ENCODE peak calls at places on chromosomes 13 and 19, in ten cellular contexts. One of them, this sample, is unnamed.

GRCh38 chr13:20993661-20994440 is 67.5 kb downstream of the LATS2 start:
- DNase-seq in stomach: no peak
- DNase-seq in cardiac muscle cell: no peak
- DNase-seq in effector memory CD4-positive, alpha-beta T cell: no peak
- DNase-seq in CD8-positive, alpha-beta memory T cell: no peak
- DNase-seq in CD8-positive, alpha-beta T cell: no peak
- DNase-seq in SK-N-SH: no peak
- DNase-seq in endothelial cell of umbilical vein: no peak
- DNase-seq in gastrocnemius medialis: peak; percentile 82
- DNase-seq in trophoblast cell: no peak
- DNase-seq in this sample: no peak

GRCh38 chr13:76512676-76513277 is 373.4 kb downstream of the KCTD12 start:
- DNase-seq in endothelial cell of umbilical vein: peak; percentile 98
- DNase-seq in trophoblast cell: no peak
- DNase-seq in SK-N-SH: peak; percentile 11
- DNase-seq in cardiac muscle cell: no peak
- DNase-seq in CD8-positive, alpha-beta T cell: no peak
- DNase-seq in CD8-positive, alpha-beta memory T cell: no peak
- DNase-seq in gastrocnemius medialis: no peak
- DNase-seq in stomach: no peak
- DNase-seq in effector memory CD4-positive, alpha-beta T cell: no peak
- DNase-seq in this sample: no peak

GRCh38 chr13:44211286-44211685 is 162.3 kb upstream of the SERP2 start:
- DNase-seq in trophoblast cell: no peak
- DNase-seq in SK-N-SH: no peak
- DNase-seq in stomach: no peak
- DNase-seq in gastrocnemius medialis: no peak
- DNase-seq in endothelial cell of umbilical vein: no peak
- DNase-seq in cardiac muscle cell: no peak
- DNase-seq in CD8-positive, alpha-beta memory T cell: no peak
- DNase-seq in effector memory CD4-positive, alpha-beta T cell: no peak
- DNase-seq in CD8-positive, alpha-beta T cell: no peak
- DNase-seq in this sample: no peak

GRCh38 chr19:3573162-3573857 is 566 bp downstream of the HMG20B start:
- DNase-seq in SK-N-SH: no peak
- DNase-seq in trophoblast cell: peak; percentile 46
- DNase-seq in stomach: peak; percentile 33
- DNase-seq in gastrocnemius medialis: no peak
- DNase-seq in effector memory CD4-positive, alpha-beta T cell: no peak
- DNase-seq in cardiac muscle cell: peak; percentile 46
- DNase-seq in CD8-positive, alpha-beta T cell: no peak
- DNase-seq in CD8-positive, alpha-beta memory T cell: no peak
- DNase-seq in endothelial cell of umbilical vein: no peak
- DNase-seq in this sample: no peak

GRCh38 chr19:42197375-42197817 is 20.1 kb downstream of the DEDD2 start:
- DNase-seq in stomach: no peak
- DNase-seq in cardiac muscle cell: no peak
- DNase-seq in gastrocnemius medialis: no peak
- DNase-seq in CD8-positive, alpha-beta T cell: no peak
- DNase-seq in SK-N-SH: no peak
- DNase-seq in endothelial cell of umbilical vein: no peak
- DNase-seq in CD8-positive, alpha-beta memory T cell: no peak
- DNase-seq in effector memory CD4-positive, alpha-beta T cell: no peak
- DNase-seq in trophoblast cell: no peak
- DNase-seq in this sample: no peak

GRCh38 chr19:56348289-56348877 is 33.7 kb upstream of the ZSCAN5A start:
- DNase-seq in CD8-positive, alpha-beta memory T cell: no peak
- DNase-seq in cardiac muscle cell: no peak
- DNase-seq in CD8-positive, alpha-beta T cell: no peak
- DNase-seq in trophoblast cell: peak; percentile 33
- DNase-seq in endothelial cell of umbilical vein: peak; percentile 6
- DNase-seq in effector memory CD4-positive, alpha-beta T cell: no peak
- DNase-seq in gastrocnemius medialis: no peak
- DNase-seq in SK-N-SH: peak; percentile 24
- DNase-seq in stomach: no peak
- DNase-seq in this sample: no peak

GRCh38 chr19:57656346-57656745 is 12.4 kb upstream of the ZSCAN4 start:
- DNase-seq in CD8-positive, alpha-beta T cell: no peak
- DNase-seq in CD8-positive, alpha-beta memory T cell: no peak
- DNase-seq in stomach: no peak
- DNase-seq in effector memory CD4-positive, alpha-beta T cell: no peak
- DNase-seq in trophoblast cell: peak; percentile 98
- DNase-seq in endothelial cell of umbilical vein: no peak
- DNase-seq in SK-N-SH: no peak
- DNase-seq in gastrocnemius medialis: no peak
- DNase-seq in cardiac muscle cell: no peak
- DNase-seq in this sample: no peak

GRCh38 chr19:27896091-27896490 is 1316.9 kb downstream of the UQCRFS1 start:
- DNase-seq in CD8-positive, alpha-beta memory T cell: no peak
- DNase-seq in trophoblast cell: no peak
- DNase-seq in effector memory CD4-positive, alpha-beta T cell: no peak
- DNase-seq in SK-N-SH: no peak
- DNase-seq in cardiac muscle cell: no peak
- DNase-seq in endothelial cell of umbilical vein: no peak
- DNase-seq in CD8-positive, alpha-beta T cell: no peak
- DNase-seq in stomach: no peak
- DNase-seq in gastrocnemius medialis: no peak
- DNase-seq in this sample: no peak

GRCh38 chr13:111153279-111153976 is 38.3 kb downstream of the ARHGEF7 start:
- DNase-seq in gastrocnemius medialis: peak; percentile 84
- DNase-seq in trophoblast cell: peak; percentile 92
- DNase-seq in CD8-positive, alpha-beta memory T cell: peak; percentile 87
- DNase-seq in endothelial cell of umbilical vein: peak; percentile 96
- DNase-seq in stomach: peak; percentile 92
- DNase-seq in SK-N-SH: peak; percentile 98
- DNase-seq in cardiac muscle cell: peak; percentile 93
- DNase-seq in effector memory CD4-positive, alpha-beta T cell: peak; percentile 88
- DNase-seq in CD8-positive, alpha-beta T cell: peak; percentile 94
- DNase-seq in this sample: peak; percentile 92

GRCh38 chr13:111158136-111158805 is 43.2 kb downstream of the ARHGEF7 start:
- DNase-seq in CD8-positive, alpha-beta memory T cell: no peak
- DNase-seq in SK-N-SH: no peak
- DNase-seq in cardiac muscle cell: no peak
- DNase-seq in stomach: no peak
- DNase-seq in trophoblast cell: peak; percentile 25
- DNase-seq in gastrocnemius medialis: no peak
- DNase-seq in CD8-positive, alpha-beta T cell: no peak
- DNase-seq in endothelial cell of umbilical vein: no peak
- DNase-seq in effector memory CD4-positive, alpha-beta T cell: no peak
- DNase-seq in this sample: no peak

GRCh38 chr13:111152836-111153235 is 37.7 kb downstream of the ARHGEF7 start:
- DNase-seq in SK-N-SH: peak; percentile 44
- DNase-seq in trophoblast cell: peak; percentile 10
- DNase-seq in cardiac muscle cell: peak; percentile 12
- DNase-seq in CD8-positive, alpha-beta memory T cell: no peak
- DNase-seq in CD8-positive, alpha-beta T cell: no peak
- DNase-seq in effector memory CD4-positive, alpha-beta T cell: no peak
- DNase-seq in endothelial cell of umbilical vein: no peak
- DNase-seq in gastrocnemius medialis: no peak
- DNase-seq in stomach: no peak
- DNase-seq in this sample: no peak

GRCh38 chr13:111156421-111156820 is 41.3 kb downstream of the ARHGEF7 start:
- DNase-seq in CD8-positive, alpha-beta memory T cell: no peak
- DNase-seq in endothelial cell of umbilical vein: no peak
- DNase-seq in stomach: no peak
- DNase-seq in trophoblast cell: peak; percentile 55
- DNase-seq in effector memory CD4-positive, alpha-beta T cell: no peak
- DNase-seq in SK-N-SH: no peak
- DNase-seq in gastrocnemius medialis: no peak
- DNase-seq in cardiac muscle cell: no peak
- DNase-seq in CD8-positive, alpha-beta T cell: no peak
- DNase-seq in this sample: no peak

DNA sequence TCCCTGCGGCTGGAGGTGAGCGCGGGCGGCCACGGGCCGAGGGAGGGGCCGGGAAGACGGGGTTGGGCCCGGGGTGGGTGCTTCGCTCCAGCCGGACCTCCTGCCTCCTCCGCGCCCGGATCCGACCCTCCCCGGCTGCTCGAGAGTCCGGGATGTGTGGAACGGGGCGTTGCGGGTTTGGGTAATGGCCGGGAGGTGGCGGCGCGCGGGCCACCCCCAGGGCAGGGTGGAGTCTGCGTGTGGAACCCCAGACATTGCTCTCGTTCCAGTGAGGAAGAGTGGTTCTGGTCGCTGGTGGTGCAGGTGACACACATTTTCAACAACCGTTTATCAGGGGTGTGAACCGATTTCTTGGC is 38.8 kb downstream of the ARHGEF7 start:
- DNase-seq in cardiac muscle cell: no peak
- DNase-seq in SK-N-SH: no peak
- DNase-seq in CD8-positive, alpha-beta T cell: peak; percentile 60
- DNase-seq in gastrocnemius medialis: peak; percentile 26
- DNase-seq in stomach: no peak
- DNase-seq in CD8-positive, alpha-beta memory T cell: no peak
- DNase-seq in effector memory CD4-positive, alpha-beta T cell: peak; percentile 47
- DNase-seq in endothelial cell of umbilical vein: no peak
- DNase-seq in trophoblast cell: peak; percentile 78
- DNase-seq in this sample: peak; percentile 59
- H3K27ac ChIP-seq in cardiac muscle cell: peak overlapping the region; percentile 99
- H3K27ac ChIP-seq in SK-N-SH: peak overlapping the region; percentile 91
- H3K27ac ChIP-seq in CD8-positive, alpha-beta T cell: peak overlapping the region; percentile 75
- H3K27ac ChIP-seq in gastrocnemius medialis: peak overlapping the region; percentile 98
- H3K27ac ChIP-seq in stomach: peak overlapping the region; percentile 97
- H3K27ac ChIP-seq in CD8-positive, alpha-beta memory T cell: peak overlapping the region; percentile 72
- H3K27ac ChIP-seq in effector memory CD4-positive, alpha-beta T cell: peak overlapping the region; percentile 81
- H3K27ac ChIP-seq in endothelial cell of umbilical vein: peak overlapping the region; percentile 71
- H3K27ac ChIP-seq in trophoblast cell: peak overlapping the region; percentile 97
- H3K27ac ChIP-seq in this sample: peak overlapping the region; percentile 97

GRCh38 chr19:18676692-18677091 is 6.8 kb upstream of the CRTC1 start:
- DNase-seq in CD8-positive, alpha-beta T cell: no peak
- DNase-seq in effector memory CD4-positive, alpha-beta T cell: no peak
- DNase-seq in CD8-positive, alpha-beta memory T cell: no peak
- DNase-seq in cardiac muscle cell: no peak
- DNase-seq in trophoblast cell: no peak
- DNase-seq in endothelial cell of umbilical vein: no peak
- DNase-seq in SK-N-SH: no peak
- DNase-seq in gastrocnemius medialis: no peak
- DNase-seq in stomach: no peak
- DNase-seq in this sample: no peak

GRCh38 chr19:18677156-18677555 is 6.3 kb upstream of the CRTC1 start:
- DNase-seq in effector memory CD4-positive, alpha-beta T cell: no peak
- DNase-seq in stomach: no peak
- DNase-seq in CD8-positive, alpha-beta T cell: no peak
- DNase-seq in CD8-positive, alpha-beta memory T cell: no peak
- DNase-seq in trophoblast cell: no peak
- DNase-seq in SK-N-SH: no peak
- DNase-seq in endothelial cell of umbilical vein: no peak
- DNase-seq in cardiac muscle cell: no peak
- DNase-seq in gastrocnemius medialis: no peak
- DNase-seq in this sample: no peak

GRCh38 chr19:18672606-18673337 is 10.7 kb upstream of the CRTC1 start:
- DNase-seq in endothelial cell of umbilical vein: peak; percentile 65
- DNase-seq in gastrocnemius medialis: no peak
- DNase-seq in CD8-positive, alpha-beta memory T cell: no peak
- DNase-seq in effector memory CD4-positive, alpha-beta T cell: no peak
- DNase-seq in stomach: peak; percentile 73
- DNase-seq in cardiac muscle cell: no peak
- DNase-seq in trophoblast cell: no peak
- DNase-seq in SK-N-SH: no peak
- DNase-seq in CD8-positive, alpha-beta T cell: no peak
- DNase-seq in this sample: no peak

GRCh38 chr19:18674616-18675015 is 8.9 kb upstream of the CRTC1 start:
- DNase-seq in endothelial cell of umbilical vein: no peak
- DNase-seq in trophoblast cell: peak; percentile 76
- DNase-seq in SK-N-SH: peak; percentile 73
- DNase-seq in effector memory CD4-positive, alpha-beta T cell: no peak
- DNase-seq in gastrocnemius medialis: no peak
- DNase-seq in CD8-positive, alpha-beta T cell: no peak
- DNase-seq in CD8-positive, alpha-beta memory T cell: no peak
- DNase-seq in cardiac muscle cell: no peak
- DNase-seq in stomach: no peak
- DNase-seq in this sample: no peak

DNA sequence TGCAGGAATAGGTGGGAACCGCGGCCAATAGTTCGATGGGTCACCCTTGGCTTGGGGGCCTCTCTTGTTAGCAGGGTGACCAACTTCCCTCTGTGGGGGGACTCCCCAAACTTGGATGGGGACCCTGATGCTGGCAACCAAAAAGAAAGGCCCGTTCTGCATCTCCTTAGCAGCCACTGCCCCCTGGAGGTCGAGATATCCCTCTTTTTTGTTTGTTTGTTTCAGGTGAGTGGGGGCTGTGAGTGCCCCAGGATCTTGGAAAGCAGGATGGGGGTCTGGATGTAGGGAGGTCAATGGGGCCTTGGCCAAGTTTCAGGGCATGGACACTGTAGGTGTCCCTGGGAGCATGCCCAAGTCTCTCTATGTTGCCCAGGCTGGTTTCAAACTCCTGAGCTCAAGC is 7.7 kb upstream of the CRTC1 start:
- DNase-seq in SK-N-SH: no peak
- DNase-seq in CD8-positive, alpha-beta T cell: peak; percentile 22
- DNase-seq in endothelial cell of umbilical vein: no peak
- DNase-seq in effector memory CD4-positive, alpha-beta T cell: no peak
- DNase-seq in stomach: no peak
- DNase-seq in gastrocnemius medialis: no peak
- DNase-seq in trophoblast cell: no peak
- DNase-seq in CD8-positive, alpha-beta memory T cell: no peak
- DNase-seq in cardiac muscle cell: no peak
- DNase-seq in this sample: no peak
- H3K4me1 ChIP-seq in SK-N-SH: peaks cover 13% of the 10 kb centered on the region
- H3K4me1 ChIP-seq in CD8-positive, alpha-beta T cell: no peaks in the 10 kb centered on the region
- H3K4me1 ChIP-seq in endothelial cell of umbilical vein: peaks cover 17% of the 10 kb centered on the region
- H3K4me1 ChIP-seq in effector memory CD4-positive, alpha-beta T cell: no peaks in the 10 kb centered on the region
- H3K4me1 ChIP-seq in stomach: peaks cover 20% of the 10 kb centered on the region
- H3K4me1 ChIP-seq in gastrocnemius medialis: peaks cover 29% of the 10 kb centered on the region
- H3K4me1 ChIP-seq in trophoblast cell: peaks cover 9% of the 10 kb centered on the region
- H3K4me1 ChIP-seq in CD8-positive, alpha-beta memory T cell: no peaks in the 10 kb centered on the region
- H3K4me1 ChIP-seq in cardiac muscle cell: no peaks in the 10 kb centered on the region
- H3K4me1 ChIP-seq in this sample: peaks cover 20% of the 10 kb centered on the region

GRCh38 chr13:48162182-48162581 is 67.3 kb upstream of the MED4 start:
- DNase-seq in trophoblast cell: no peak
- DNase-seq in cardiac muscle cell: no peak
- DNase-seq in gastrocnemius medialis: no peak
- DNase-seq in effector memory CD4-positive, alpha-beta T cell: no peak
- DNase-seq in CD8-positive, alpha-beta T cell: no peak
- DNase-seq in endothelial cell of umbilical vein: no peak
- DNase-seq in SK-N-SH: no peak
- DNase-seq in stomach: no peak
- DNase-seq in CD8-positive, alpha-beta memory T cell: no peak
- DNase-seq in this sample: no peak

GRCh38 chr13:48165727-48166126 is 67.3 kb upstream of the ITM2B start:
- DNase-seq in endothelial cell of umbilical vein: no peak
- DNase-seq in CD8-positive, alpha-beta memory T cell: no peak
- DNase-seq in trophoblast cell: peak; percentile 55
- DNase-seq in stomach: no peak
- DNase-seq in SK-N-SH: no peak
- DNase-seq in cardiac muscle cell: no peak
- DNase-seq in effector memory CD4-positive, alpha-beta T cell: no peak
- DNase-seq in CD8-positive, alpha-beta T cell: no peak
- DNase-seq in gastrocnemius medialis: no peak
- DNase-seq in this sample: no peak

GRCh38 chr13:48163066-48163465 is 68.2 kb upstream of the MED4 start:
- DNase-seq in gastrocnemius medialis: no peak
- DNase-seq in endothelial cell of umbilical vein: peak; percentile 29
- DNase-seq in trophoblast cell: no peak
- DNase-seq in CD8-positive, alpha-beta T cell: no peak
- DNase-seq in cardiac muscle cell: no peak
- DNase-seq in SK-N-SH: no peak
- DNase-seq in CD8-positive, alpha-beta memory T cell: no peak
- DNase-seq in stomach: no peak
- DNase-seq in effector memory CD4-positive, alpha-beta T cell: no peak
- DNase-seq in this sample: no peak

GRCh38 chr13:48161530-48162179 is 66.8 kb upstream of the MED4 start:
- DNase-seq in CD8-positive, alpha-beta memory T cell: no peak
- DNase-seq in trophoblast cell: peak; percentile 31
- DNase-seq in gastrocnemius medialis: peak; percentile 46
- DNase-seq in endothelial cell of umbilical vein: peak; percentile 64
- DNase-seq in SK-N-SH: no peak
- DNase-seq in stomach: peak; percentile 36
- DNase-seq in CD8-positive, alpha-beta T cell: no peak
- DNase-seq in cardiac muscle cell: no peak
- DNase-seq in effector memory CD4-positive, alpha-beta T cell: no peak
- DNase-seq in this sample: peak; percentile 83

GRCh38 chr13:48165063-48165462 is 67.9 kb upstream of the ITM2B start:
- DNase-seq in stomach: no peak
- DNase-seq in trophoblast cell: peak; percentile 94
- DNase-seq in effector memory CD4-positive, alpha-beta T cell: no peak
- DNase-seq in CD8-positive, alpha-beta T cell: no peak
- DNase-seq in CD8-positive, alpha-beta memory T cell: no peak
- DNase-seq in gastrocnemius medialis: no peak
- DNase-seq in cardiac muscle cell: no peak
- DNase-seq in SK-N-SH: no peak
- DNase-seq in endothelial cell of umbilical vein: no peak
- DNase-seq in this sample: no peak
- H3K27ac ChIP-seq in stomach: no peak overlapping the region
- H3K27ac ChIP-seq in trophoblast cell: no peak overlapping the region
- H3K27ac ChIP-seq in effector memory CD4-positive, alpha-beta T cell: no peak overlapping the region
- H3K27ac ChIP-seq in CD8-positive, alpha-beta T cell: no peak overlapping the region
- H3K27ac ChIP-seq in CD8-positive, alpha-beta memory T cell: no peak overlapping the region
- H3K27ac ChIP-seq in gastrocnemius medialis: no peak overlapping the region
- H3K27ac ChIP-seq in cardiac muscle cell: no peak overlapping the region
- H3K27ac ChIP-seq in SK-N-SH: no peak overlapping the region
- H3K27ac ChIP-seq in endothelial cell of umbilical vein: no peak overlapping the region
- H3K27ac ChIP-seq in this sample: no peak overlapping the region

GRCh38 chr13:51523082-51523518 is 61.2 kb upstream of the WDFY2 start:
- DNase-seq in stomach: no peak
- DNase-seq in trophoblast cell: peak; percentile 25
- DNase-seq in SK-N-SH: peak; percentile 45
- DNase-seq in effector memory CD4-positive, alpha-beta T cell: peak; percentile 9
- DNase-seq in gastrocnemius medialis: no peak
- DNase-seq in cardiac muscle cell: no peak
- DNase-seq in CD8-positive, alpha-beta T cell: peak; percentile 24
- DNase-seq in CD8-positive, alpha-beta memory T cell: peak; percentile 5
- DNase-seq in endothelial cell of umbilical vein: no peak
- DNase-seq in this sample: no peak
- H3K4me1 ChIP-seq in stomach: no peaks in the 10 kb centered on the region
- H3K4me1 ChIP-seq in trophoblast cell: peaks cover 2% of the 10 kb centered on the region
- H3K4me1 ChIP-seq in SK-N-SH: peaks cover 15% of the 10 kb centered on the region
- H3K4me1 ChIP-seq in effector memory CD4-positive, alpha-beta T cell: peaks cover 12% of the 10 kb centered on the region
- H3K4me1 ChIP-seq in gastrocnemius medialis: no peaks in the 10 kb centered on the region
- H3K4me1 ChIP-seq in cardiac muscle cell: no peaks in the 10 kb centered on the region
- H3K4me1 ChIP-seq in CD8-positive, alpha-beta T cell: peaks cover 14% of the 10 kb centered on the region
- H3K4me1 ChIP-seq in CD8-positive, alpha-beta memory T cell: peaks cover 13% of the 10 kb centered on the region
- H3K4me1 ChIP-seq in endothelial cell of umbilical vein: no peaks in the 10 kb centered on the region
- H3K4me1 ChIP-seq in this sample: no peaks in the 10 kb centered on the region

This sample was measured in left lung.